ENCODE peak calls at places on chromosomes 11 and 22, in six cellular contexts. K is dorsolateral prefrontal cortex, Q is astrocyte of the spinal cord, F is endodermal cell, P is IMR-90, O is HCT116. T is an unnamed sample.

GRCh38 chr11:117833401-117833891 is 8.9 kb upstream of the FXYD2 start:
- DNase-seq in O (no peak), Q (no peak), P (no peak), K (no peak), F (peak), T (no peak)

GRCh38 chr11:65491614-65492386 is 7.0 kb upstream of the MALAT1 start:
- DNase-seq in O (peak), P (peak), Q (peak), K (peak), F (peak), T (no peak)

GRCh38 chr11:82398300-82398815 is 335.3 kb downstream of the FAM181B start:
- DNase-seq in P (no peak), O (no peak), F (no peak), Q (no peak), K (no peak), T (no peak)

GRCh38 chr22:26672060-26672471 is 14.7 kb downstream of the MIAT start:
- DNase-seq in F (no peak), K (no peak), Q (no peak), P (no peak), O (no peak), T (no peak)

GRCh38 chr22:19959043-19959586 is 17.5 kb upstream of the TXNRD2 start:
- DNase-seq in O (peak), F (peak), K (no peak), P (peak), Q (peak), T (no peak)

GRCh38 chr22:47022075-47022473 is 259.6 kb downstream of the TBC1D22A start:
- DNase-seq in F (no peak), Q (no peak), O (no peak), P (peak), K (no peak), T (no peak)

GRCh38 chr11:115659061-115659963 is 155.1 kb upstream of the CADM1 start:
- DNase-seq in K (no peak), O (no peak), P (peak), Q (peak), F (peak), T (no peak)

GRCh38 chr11:68037481-68038225 is 1.2 kb upstream of the TCIRG1 start:
- DNase-seq in F (no peak), P (no peak), Q (no peak), O (no peak), K (no peak), T (no peak)

DNA sequence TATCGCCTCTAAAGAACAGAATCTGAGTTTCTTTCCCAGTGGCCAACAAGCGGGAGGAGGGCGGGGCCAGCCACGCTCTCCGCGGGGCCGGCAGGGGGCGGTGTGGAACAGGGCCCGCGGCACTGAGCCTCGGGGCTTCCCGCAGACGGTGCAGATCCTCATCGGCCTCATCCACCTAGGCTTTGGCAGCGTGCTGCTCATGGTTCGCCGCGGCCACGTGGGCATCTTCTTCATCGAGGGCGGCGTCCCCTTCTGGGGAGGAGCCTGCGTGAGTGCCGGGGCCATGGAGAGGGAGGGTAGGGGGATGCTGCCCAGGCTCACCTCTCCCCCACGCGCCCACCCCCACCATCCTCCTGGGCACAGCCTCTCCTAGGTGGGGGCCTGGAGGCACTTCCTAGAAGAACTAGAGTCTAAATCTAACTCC is 10.7 kb downstream of the MS4A15 start:
- DNase-seq in O (peak), F (peak), K (no peak), Q (no peak), P (no peak), T (no peak)
- TF ChIP-seq CTCF in O (peak), F (peak), K (peak), Q (peak), P (peak), T (peak)

DNA sequence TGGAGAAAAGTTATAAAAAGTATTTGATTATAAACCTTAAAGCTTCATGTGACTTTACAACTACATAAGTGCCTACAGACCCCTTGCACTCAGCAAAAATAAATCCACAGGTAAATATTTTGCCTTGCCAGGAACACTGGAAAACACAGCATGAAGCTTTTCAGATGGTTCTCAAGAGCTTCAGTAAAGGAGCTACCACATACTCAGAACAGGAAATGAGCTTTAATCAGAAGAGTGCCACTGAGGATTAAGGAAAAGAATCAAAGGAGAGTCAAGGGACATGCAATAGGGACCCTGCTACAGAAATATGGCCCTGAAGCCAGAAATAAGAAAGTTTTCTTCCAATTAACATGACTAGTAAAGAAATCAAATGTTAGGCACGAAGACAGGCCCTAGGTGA is 1.2 kb downstream of the CASP1 start:
- DNase-seq in P (no peak), K (no peak), F (no peak), O (no peak), Q (no peak), T (no peak)
- H3K4me3 ChIP-seq in P (no peak), K (peak), F (no peak), O (no peak), Q (no peak), T (no peak)

DNA sequence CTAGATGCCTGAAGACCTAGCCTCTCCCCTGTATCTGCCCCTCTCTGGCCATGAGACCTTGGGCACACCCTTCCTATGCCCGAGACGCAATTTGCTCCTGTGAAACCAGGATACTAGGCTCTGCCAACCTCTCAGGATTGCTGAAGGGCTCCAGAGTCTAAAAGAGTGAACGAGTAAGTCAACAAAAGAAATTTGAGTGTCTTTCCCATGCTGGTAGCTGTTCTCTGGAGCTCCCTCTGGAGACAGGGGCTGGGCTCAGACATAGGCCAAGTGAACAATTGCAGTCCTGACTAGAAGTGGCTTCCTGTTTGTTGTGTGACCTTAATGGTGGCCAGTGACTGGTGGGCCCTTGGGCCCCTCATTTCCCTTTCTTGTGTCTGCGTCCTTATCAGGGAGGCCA is 189.0 kb upstream of the NARS2 start:
- DNase-seq in Q (no peak), P (no peak), K (no peak), O (no peak), F (no peak), T (no peak)
- TF ChIP-seq CTCF in Q (no peak), P (no peak), K (no peak), O (no peak), F (no peak), T (no peak)

DNA sequence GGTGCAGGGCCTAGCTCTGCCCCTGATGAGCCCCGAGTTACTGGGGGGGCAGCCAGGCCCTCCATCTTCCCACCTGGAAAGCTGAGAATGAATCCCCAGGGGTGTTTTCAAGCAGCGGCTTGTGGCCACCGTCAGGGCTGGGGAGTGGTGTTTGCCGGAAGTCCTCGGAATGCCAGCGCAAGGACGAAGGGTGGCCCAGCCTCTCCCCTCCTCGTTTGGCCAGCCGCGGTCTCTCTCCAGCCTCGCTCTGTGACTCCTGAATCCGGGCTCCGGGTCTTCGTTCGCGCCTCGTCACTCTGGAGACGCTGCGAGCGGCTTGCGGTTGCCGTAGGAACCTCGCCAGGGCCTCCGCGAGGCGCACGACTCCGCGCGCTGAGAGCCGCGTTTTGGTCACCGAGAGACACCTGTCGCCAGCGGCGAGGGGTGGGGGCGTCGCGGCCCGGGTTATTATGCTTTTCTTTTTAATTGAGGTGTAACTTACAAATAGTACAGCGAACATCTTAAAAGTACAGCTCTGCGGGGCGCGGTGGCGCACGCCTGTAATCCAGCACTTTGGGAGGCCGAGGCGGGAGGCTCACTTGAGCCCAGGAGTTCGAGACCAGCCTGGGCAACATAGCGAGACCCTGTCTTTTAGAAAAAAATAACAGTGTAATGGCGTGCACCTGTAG is 6.3 kb upstream of the KDELR3 start:
- DNase-seq in F (peak), P (peak), Q (peak), K (peak), O (peak), T (peak)
- H3K4me3 ChIP-seq in F (no peak), P (no peak), Q (no peak), K (peak), O (peak), T (no peak)

GRCh38 chr11:127000991-127001390 is 421 bp upstream of the KIRREL3 start:
- DNase-seq in O (no peak), P (peak), Q (no peak), F (peak), K (no peak), T (no peak)

GRCh38 chr11:127000291-127000968 is at the start of gene KIRREL3:
- DNase-seq in O (no peak), K (peak), F (peak), Q (peak), P (peak), T (no peak)

GRCh38 chr11:127006311-127006710 is 5.7 kb upstream of the KIRREL3 start:
- DNase-seq in P (peak), K (no peak), Q (peak), F (no peak), O (no peak), T (no peak)

GRCh38 chr11:127002669-127003259 is 2.2 kb upstream of the KIRREL3 start:
- DNase-seq in P (no peak), K (no peak), F (no peak), Q (no peak), O (no peak), T (no peak)

GRCh38 chr11:127003260-127003981 is 2.9 kb upstream of the KIRREL3 start:
- DNase-seq in K (no peak), Q (peak), P (peak), O (no peak), F (peak), T (no peak)
- TF ChIP-seq CTCF in K (peak), Q (peak), P (peak), O (no peak), F (peak), T (peak)

GRCh38 chr11:43986881-43987280 is 44.4 kb downstream of the C11orf96 start:
- DNase-seq in F (no peak), O (no peak), P (no peak), Q (no peak), K (no peak), T (no peak)
- H3K4me3 ChIP-seq in F (no peak), O (no peak), P (no peak), Q (no peak), K (no peak), T (no peak)

GRCh38 chr11:80320765-80321164 is 879.9 kb upstream of the TENM4 start:
- DNase-seq in F (peak), K (no peak), Q (no peak), P (no peak), O (no peak), T (no peak)
- TF ChIP-seq CTCF in F (peak), K (no peak), Q (peak), P (peak), O (no peak), T (peak)

GRCh38 chr22:50488006-50488677 is 1.5 kb downstream of the MIOX start:
- DNase-seq in P (no peak), F (no peak), Q (no peak), K (no peak), O (no peak), T (no peak)
- H3K4me3 ChIP-seq in P (no peak), F (no peak), Q (no peak), K (no peak), O (no peak), T (no peak)

GRCh38 chr11:30128269-30128932 is 102.4 kb upstream of the FSHB start:
- DNase-seq in P (peak), K (no peak), F (peak), Q (peak), O (peak), T (no peak)
- TF ChIP-seq CTCF in P (peak), K (peak), F (peak), Q (peak), O (peak), T (peak)

T was measured in HFF-Myc.